ENCODE peak calls at places on chromosomes 7 and 10, in six cellular contexts. D, I, U, P, R and K are unnamed samples.

GRCh38 chr10:125000366-125001312 is 58.7 kb downstream of the ZRANB1 start:
- DNase-seq in D (no peak), I (peak), U (peak), P (peak), R (peak), K (peak)

GRCh38 chr7:138460649-138461607 is 869 bp downstream of the TRIM24 start:
- DNase-seq in D (peak), I (peak), U (peak), P (peak), R (peak), K (peak)

GRCh38 chr7:2446676-2447075 is 29.5 kb downstream of the GRIFIN start:
- DNase-seq in D (no peak), I (no peak), U (no peak), P (no peak), R (no peak), K (no peak)

GRCh38 chr10:122362621-122363020 is 11.9 kb upstream of the PLEKHA1 start:
- DNase-seq in D (no peak), I (no peak), U (no peak), P (no peak), R (no peak), K (no peak)

GRCh38 chr10:70849582-70850016 is 33.9 kb downstream of the SGPL1 start:
- DNase-seq in D (no peak), I (no peak), U (peak), P (peak), R (no peak), K (no peak)

GRCh38 chr10:13054844-13055243 is 45.1 kb upstream of the OPTN start:
- DNase-seq in D (no peak), I (no peak), U (no peak), P (no peak), R (no peak), K (no peak)

GRCh38 chr7:84073476-84073875 is 121.1 kb downstream of the SEMA3A start:
- DNase-seq in D (no peak), I (no peak), U (peak), P (peak), R (no peak), K (no peak)

GRCh38 chr10:21989453-21990154 is 13.9 kb downstream of the DNAJC1 start:
- DNase-seq in D (peak), I (peak), U (peak), P (peak), R (peak), K (peak)

GRCh38 chr7:12889391-12889790 is 202.0 kb downstream of the ARL4A start:
- DNase-seq in D (no peak), I (no peak), U (peak), P (peak), R (no peak), K (no peak)

GRCh38 chr10:96357038-96357620 is 1.7 kb downstream of the OPALIN start:
- DNase-seq in D (no peak), I (no peak), U (no peak), P (no peak), R (no peak), K (no peak)

GRCh38 chr10:47016564-47016963 is 105.3 kb downstream of the PTPN20 start:
- DNase-seq in D (no peak), I (peak), U (no peak), P (no peak), R (no peak), K (no peak)

GRCh38 chr10:6988654-6989053 is 408.6 kb upstream of the PRKCQ start:
- DNase-seq in D (no peak), I (no peak), U (no peak), P (no peak), R (no peak), K (no peak)

GRCh38 chr7:25240340-25240739 is 12.1 kb upstream of the NPVF start:
- DNase-seq in D (peak), I (no peak), U (peak), P (no peak), R (no peak), K (no peak)

GRCh38 chr10:119786117-119786769 is 60.4 kb downstream of the INPP5F start:
- DNase-seq in D (no peak), I (no peak), U (peak), P (peak), R (no peak), K (no peak)

GRCh38 chr7:33706666-33707194 is 198.6 kb upstream of the BMPER start:
- DNase-seq in D (no peak), I (no peak), U (no peak), P (no peak), R (no peak), K (no peak)

DNA sequence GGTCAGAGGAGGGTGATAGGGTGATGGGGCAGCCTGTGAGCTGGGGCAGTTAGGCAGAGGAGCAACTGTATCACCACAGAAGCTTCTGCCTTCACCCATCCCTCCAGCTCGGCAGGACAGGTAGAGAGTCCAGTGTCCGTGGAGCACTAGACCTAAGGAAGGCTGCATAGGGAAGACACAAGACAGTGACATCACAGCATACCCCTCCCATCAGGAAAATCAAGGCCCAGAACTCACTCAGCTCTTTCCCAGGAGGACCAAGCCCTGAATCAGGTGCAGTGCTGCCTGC is 229.5 kb upstream of the PRSS1 start:
- DNase-seq in D (no peak), I (no peak), U (no peak), P (no peak), R (no peak), K (no peak)
- H3K27ac ChIP-seq in D (no peak), I (no peak), U (no peak), P (no peak), R (no peak), K (no peak)

DNA sequence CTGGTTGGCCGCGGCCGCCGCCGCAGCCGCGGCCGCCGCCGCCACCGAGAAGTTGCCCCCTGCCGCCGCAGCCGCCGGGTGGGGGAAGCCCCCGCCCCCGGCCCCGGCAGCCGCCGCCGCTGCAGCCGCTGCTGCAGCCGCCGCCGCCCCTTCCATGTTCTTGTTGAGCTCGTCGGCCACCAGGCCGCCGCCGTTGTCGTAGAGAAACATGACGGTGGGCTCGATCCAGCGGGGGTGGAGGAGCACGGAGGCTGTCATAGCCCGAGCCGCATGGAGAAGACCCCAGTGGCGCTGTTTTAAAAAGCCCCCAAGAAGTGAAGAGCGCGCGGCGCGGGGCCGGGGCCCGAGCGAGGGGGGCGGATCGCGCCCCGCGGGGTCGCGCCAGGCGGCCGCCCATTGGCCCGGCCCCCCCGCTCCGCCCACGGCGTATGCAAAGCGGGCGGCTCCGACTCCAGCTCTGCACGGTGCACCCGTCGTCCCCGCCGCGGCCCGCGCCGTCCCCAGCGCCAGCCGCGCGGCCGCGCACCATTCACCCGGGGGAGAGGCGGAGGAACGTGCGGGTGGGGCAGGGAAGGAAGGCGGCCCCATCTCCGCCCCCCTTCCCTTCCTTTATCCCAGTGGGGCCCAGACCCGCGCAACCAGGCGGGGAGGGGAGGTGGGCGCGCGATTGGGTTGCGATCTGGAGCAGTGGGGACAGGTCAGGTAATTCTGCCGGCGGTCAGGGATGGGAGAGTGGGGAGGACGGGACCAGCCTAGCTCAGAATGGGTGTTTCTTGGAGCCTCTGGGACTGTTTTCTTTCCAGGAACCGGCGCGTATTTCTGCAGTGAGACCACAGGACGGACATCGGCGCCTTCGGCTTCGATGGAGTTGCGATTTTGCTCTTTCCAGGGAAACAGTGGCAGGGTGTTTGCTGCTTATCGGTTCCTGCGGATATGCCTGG is at the start of gene HOXA13:
- DNase-seq in D (no peak), I (peak), U (no peak), P (no peak), R (no peak), K (no peak)
- H3K4me3 ChIP-seq in D (peak), I (peak), U (no peak), P (no peak), R (no peak), K (peak)

DNA sequence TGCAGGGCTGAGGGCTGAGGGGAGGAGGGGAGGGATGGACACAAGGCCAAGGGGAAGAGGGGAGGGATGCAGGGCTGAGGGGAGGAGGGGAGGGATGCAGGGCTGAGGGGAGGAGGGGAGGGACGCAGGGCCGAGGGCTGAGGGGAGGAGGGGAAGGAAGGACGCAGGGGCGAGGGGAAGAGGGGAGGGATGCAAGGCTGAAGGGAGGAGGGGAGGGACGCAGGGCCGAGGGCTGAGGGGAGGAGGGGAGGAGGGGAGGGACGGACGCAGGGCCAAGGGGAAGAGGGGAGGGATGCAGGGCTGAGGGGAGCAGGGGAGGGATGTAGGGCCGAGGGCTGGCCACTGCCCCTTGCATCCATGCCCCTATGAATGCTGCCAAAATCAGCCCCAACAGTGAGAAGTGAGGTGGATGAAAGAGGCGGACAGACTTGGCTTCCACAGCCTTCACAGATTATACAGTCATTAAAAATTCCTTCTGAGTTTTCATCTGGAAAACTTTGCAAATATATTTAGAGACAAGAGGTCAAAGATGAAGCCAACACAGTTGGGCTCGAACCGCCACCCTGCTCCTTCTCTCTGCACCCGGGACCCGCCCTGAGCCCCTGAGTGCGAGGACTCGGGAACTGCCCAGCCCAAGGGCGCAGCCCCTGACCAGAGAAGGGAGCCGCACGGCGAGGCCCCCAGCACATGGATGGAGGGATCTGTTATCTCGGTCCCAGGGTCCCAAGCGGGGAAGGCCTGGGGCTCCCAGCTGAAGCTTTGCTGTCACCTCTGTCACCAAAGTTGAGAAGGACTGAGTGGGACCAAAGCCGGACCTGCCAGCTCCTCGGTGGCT is 65.8 kb downstream of the DIP2C start:
- DNase-seq in D (no peak), I (no peak), U (no peak), P (no peak), R (no peak), K (no peak)
- H3K27ac ChIP-seq in D (peak), I (peak), U (no peak), P (no peak), R (peak), K (no peak)

GRCh38 chr10:26331376-26331775 is 106.8 kb upstream of the APBB1IP start:
- DNase-seq in D (no peak), I (no peak), U (no peak), P (no peak), R (no peak), K (no peak)

GRCh38 chr10:26336979-26337378 is 101.2 kb upstream of the APBB1IP start:
- DNase-seq in D (no peak), I (no peak), U (no peak), P (no peak), R (no peak), K (no peak)

GRCh38 chr10:26334232-26334931 is 103.8 kb upstream of the APBB1IP start:
- DNase-seq in D (no peak), I (no peak), U (no peak), P (no peak), R (no peak), K (no peak)

GRCh38 chr10:26335574-26336093 is 102.5 kb upstream of the APBB1IP start:
- DNase-seq in D (no peak), I (no peak), U (no peak), P (no peak), R (no peak), K (no peak)

GRCh38 chr10:26334932-26335573 is 103.1 kb upstream of the APBB1IP start:
- DNase-seq in D (peak), I (peak), U (peak), P (peak), R (peak), K (peak)
- H3K4me3 ChIP-seq in D (no peak), I (no peak), U (no peak), P (no peak), R (no peak), K (peak)

GRCh38 chr7:106092204-106092603 is 19.9 kb downstream of the SYPL1 start:
- DNase-seq in D (no peak), I (no peak), U (no peak), P (no peak), R (no peak), K (no peak)

GRCh38 chr7:106088014-106088413 is 24.1 kb downstream of the SYPL1 start:
- DNase-seq in D (no peak), I (no peak), U (no peak), P (no peak), R (no peak), K (no peak)

GRCh38 chr7:106086062-106086461 is 26.1 kb downstream of the SYPL1 start:
- DNase-seq in D (no peak), I (no peak), U (no peak), P (no peak), R (no peak), K (no peak)

GRCh38 chr7:106085015-106085414 is 27.1 kb downstream of the SYPL1 start:
- DNase-seq in D (no peak), I (no peak), U (no peak), P (no peak), R (no peak), K (no peak)

DNA sequence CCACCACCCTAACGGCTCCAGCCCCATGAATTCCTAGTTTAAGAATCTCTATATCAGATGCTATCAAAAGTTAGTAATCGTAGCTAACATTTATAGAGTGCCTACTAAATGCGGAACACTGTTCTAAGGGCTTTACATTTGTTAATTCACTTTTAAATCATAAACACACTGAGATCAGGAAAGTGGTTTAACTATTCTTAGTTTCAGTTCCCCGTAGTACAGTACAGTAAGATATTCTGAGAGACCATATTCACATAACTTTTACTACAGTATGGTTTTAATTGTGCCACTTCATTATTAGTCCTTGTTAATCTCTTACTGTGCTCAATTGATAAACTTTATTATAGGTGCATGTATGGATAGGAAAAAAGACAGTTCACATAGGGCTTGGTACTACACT is 22.5 kb downstream of the SYPL1 start:
- DNase-seq in D (no peak), I (no peak), U (no peak), P (no peak), R (no peak), K (no peak)
- H3K27ac ChIP-seq in D (no peak), I (no peak), U (no peak), P (no peak), R (no peak), K (no peak)